ENCODE peak calls at places on chromosomes 12 and 14, in nine cellular contexts. D, X, U, F, O, P, J, M and Z are unnamed samples.

GRCh38 chr12:16012086-16012485 is 101.0 kb downstream of the DERA start:
- DNase-seq in P (no peak), X (peak), D (peak), M (no peak), J (peak), U (peak), F (peak), O (no peak), Z (no peak)

GRCh38 chr12:57620936-57621496 is 9.8 kb downstream of the ARHGEF25 start:
- DNase-seq in X (no peak), M (no peak), U (no peak), O (no peak), P (no peak), J (no peak), D (no peak), F (no peak), Z (no peak)

GRCh38 chr12:10190558-10191388 is 11.9 kb downstream of the TMEM52B start:
- DNase-seq in X (peak), F (peak), U (peak), D (peak), P (peak), M (no peak), J (peak), O (no peak), Z (peak)

GRCh38 chr12:21527451-21528180 is 1.5 kb downstream of the SPX start:
- DNase-seq in O (no peak), M (no peak), P (peak), D (peak), F (peak), U (peak), J (peak), X (peak), Z (peak)

GRCh38 chr12:109981311-109981710 is 14.9 kb downstream of the GIT2 start:
- DNase-seq in M (no peak), J (no peak), F (no peak), X (no peak), P (no peak), D (no peak), O (no peak), U (no peak), Z (no peak)

GRCh38 chr12:131482199-131482598 is 228.7 kb upstream of the SFSWAP start:
- DNase-seq in X (no peak), J (no peak), F (no peak), O (no peak), D (no peak), M (no peak), U (no peak), P (no peak), Z (no peak)

GRCh38 chr14:61190341-61190740 is 90.8 kb downstream of the TMEM30B start:
- DNase-seq in J (no peak), O (no peak), X (no peak), U (peak), F (no peak), P (no peak), D (no peak), M (no peak), Z (no peak)

GRCh38 chr14:92880351-92880750 is 42.6 kb upstream of the CHGA start:
- DNase-seq in D (no peak), O (no peak), U (no peak), X (no peak), J (no peak), P (peak), F (no peak), M (no peak), Z (no peak)

GRCh38 chr12:84276215-84276614 is 636.4 kb downstream of the SLC6A15 start:
- DNase-seq in F (no peak), M (no peak), X (no peak), D (no peak), J (no peak), U (peak), P (no peak), O (no peak), Z (no peak)

DNA sequence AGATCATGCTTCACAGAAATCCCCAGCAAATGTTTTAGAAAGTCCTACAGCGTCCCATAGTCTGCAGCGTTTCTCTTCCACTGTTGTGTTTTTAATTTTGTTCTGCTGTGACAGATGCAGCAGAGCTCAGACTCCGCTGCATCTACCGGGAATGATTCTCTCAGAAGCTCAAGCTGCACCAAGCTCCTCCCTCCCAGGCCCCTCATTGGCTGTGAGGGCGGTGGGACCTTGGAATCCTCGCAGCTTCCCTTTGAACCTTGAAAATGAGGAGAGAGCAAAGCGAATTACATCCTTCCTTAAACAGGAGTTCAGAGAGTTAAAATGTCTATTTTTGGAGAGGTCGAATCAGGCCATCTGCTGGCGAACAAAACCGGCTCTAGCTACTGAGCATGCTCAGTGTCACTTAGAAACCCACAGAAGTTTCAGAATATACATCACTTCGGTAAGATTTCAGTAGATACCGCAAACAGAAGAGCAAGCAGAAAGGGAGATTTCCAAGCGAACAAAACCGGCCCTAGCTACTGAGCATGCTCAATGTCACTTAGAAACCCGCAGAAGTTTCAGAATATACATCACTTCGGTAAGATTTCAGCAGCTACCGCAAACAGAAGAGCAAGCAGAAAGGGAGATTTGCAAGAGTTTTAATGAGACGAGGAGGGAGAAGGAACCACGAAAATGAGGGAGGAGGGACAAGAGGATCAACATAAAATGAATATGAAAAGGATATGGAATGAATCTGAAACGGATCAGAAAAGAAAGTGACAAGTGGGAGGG is at the start of gene ABCD2:
- DNase-seq in P (peak), X (peak), J (peak), D (peak), O (peak), U (peak), F (peak), M (peak), Z (peak)
- TF ChIP-seq CTCF in P (peak), X (no peak), J (peak), D (no peak), O (no peak), U (no peak), F (no peak), M (no peak), Z (no peak)

DNA sequence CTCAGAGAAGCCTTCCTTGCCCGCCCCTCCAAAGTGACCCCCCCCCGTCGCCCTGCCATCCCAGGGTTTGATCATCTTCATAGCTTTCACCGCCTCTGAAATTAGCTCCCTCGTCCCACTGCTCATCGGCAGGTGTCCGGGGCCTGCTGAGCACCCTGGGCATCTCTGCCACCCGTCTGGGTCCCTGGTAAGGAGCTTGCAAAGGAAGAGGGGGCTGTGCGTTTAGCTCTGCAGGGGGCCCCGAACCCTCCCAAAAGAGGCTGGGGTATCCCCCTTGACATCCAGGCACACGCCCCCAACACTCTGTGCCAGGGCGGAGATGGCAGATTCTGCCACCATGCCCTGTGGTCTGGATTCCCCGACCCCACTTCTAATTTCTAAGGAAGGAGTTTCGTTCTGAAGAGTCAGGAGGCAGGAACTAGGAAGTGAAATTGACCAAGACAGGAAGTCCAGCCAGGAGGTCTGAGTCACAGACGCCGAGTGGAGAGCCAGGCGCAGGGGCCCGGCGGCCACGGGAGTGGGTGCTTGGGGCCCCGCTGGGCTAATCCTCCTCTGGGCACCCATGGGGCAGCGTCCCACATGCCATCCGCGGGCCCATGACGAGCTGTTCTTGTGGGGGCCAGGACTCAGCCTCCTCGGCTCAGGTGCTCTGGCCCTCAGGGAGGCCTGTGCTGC is 95.7 kb downstream of the RFLNA start:
- DNase-seq in O (no peak), D (peak), U (peak), M (no peak), P (peak), X (peak), J (peak), F (peak), Z (peak)
- H3K4me3 ChIP-seq in O (no peak), D (no peak), U (no peak), M (peak), P (no peak), X (peak), J (no peak), F (no peak), Z (no peak)

GRCh38 chr12:121731473-121731872 is 18.9 kb downstream of the TMEM120B start:
- DNase-seq in D (no peak), O (no peak), F (no peak), M (no peak), X (no peak), U (no peak), P (no peak), J (no peak), Z (no peak)

GRCh38 chr12:121738340-121738858 is 25.8 kb downstream of the TMEM120B start:
- DNase-seq in O (no peak), M (no peak), D (no peak), U (no peak), X (no peak), F (no peak), J (no peak), P (no peak), Z (no peak)

GRCh38 chr12:121741743-121742142 is 29.2 kb downstream of the TMEM120B start:
- DNase-seq in X (no peak), O (no peak), U (no peak), P (no peak), F (no peak), J (no peak), D (no peak), M (no peak), Z (no peak)

GRCh38 chr12:121740847-121741246 is 28.3 kb downstream of the TMEM120B start:
- DNase-seq in O (no peak), F (no peak), X (no peak), P (no peak), D (no peak), J (no peak), M (no peak), U (no peak), Z (no peak)

DNA sequence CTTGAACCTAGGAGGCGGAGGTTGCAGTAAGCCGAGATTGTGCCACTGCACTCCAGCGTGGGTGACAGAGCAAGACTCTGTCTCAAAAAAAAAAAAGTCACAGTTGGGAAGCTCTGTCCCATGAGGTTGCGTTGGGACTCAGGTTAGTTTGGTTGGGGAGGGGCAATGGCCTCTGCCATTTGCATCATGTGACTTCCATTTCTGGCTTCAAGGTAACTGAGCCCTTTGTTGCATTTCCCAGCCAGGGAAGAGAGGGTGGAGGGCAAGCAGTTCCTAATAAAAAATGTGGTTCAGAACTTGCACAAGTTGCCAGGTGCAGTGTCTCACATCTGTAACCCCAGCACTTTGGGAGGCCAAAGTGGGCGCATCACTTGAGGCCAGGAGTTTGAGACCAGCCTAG is 24.9 kb downstream of the TMEM120B start:
- DNase-seq in D (no peak), M (no peak), U (no peak), O (no peak), X (no peak), F (no peak), J (no peak), P (no peak), Z (no peak)
- TF ChIP-seq CTCF in D (no peak), M (no peak), U (no peak), O (no peak), X (no peak), F (no peak), J (no peak), P (no peak), Z (no peak)

GRCh38 chr12:75208851-75209781 is 523 bp downstream of the KCNC2 start:
- DNase-seq in O (no peak), X (no peak), D (peak), F (peak), M (no peak), U (peak), J (peak), P (peak), Z (no peak)
- H3K4me3 ChIP-seq in O (no peak), X (no peak), D (no peak), F (no peak), M (peak), U (no peak), J (peak), P (no peak), Z (no peak)

GRCh38 chr12:53452159-53453077 is 516 bp downstream of the PCBP2 start:
- DNase-seq in M (peak), F (peak), J (peak), P (peak), X (peak), D (peak), O (peak), U (peak), Z (peak)
- TF ChIP-seq CTCF in M (peak), F (no peak), J (peak), P (no peak), X (peak), D (no peak), O (peak), U (peak), Z (peak)

DNA sequence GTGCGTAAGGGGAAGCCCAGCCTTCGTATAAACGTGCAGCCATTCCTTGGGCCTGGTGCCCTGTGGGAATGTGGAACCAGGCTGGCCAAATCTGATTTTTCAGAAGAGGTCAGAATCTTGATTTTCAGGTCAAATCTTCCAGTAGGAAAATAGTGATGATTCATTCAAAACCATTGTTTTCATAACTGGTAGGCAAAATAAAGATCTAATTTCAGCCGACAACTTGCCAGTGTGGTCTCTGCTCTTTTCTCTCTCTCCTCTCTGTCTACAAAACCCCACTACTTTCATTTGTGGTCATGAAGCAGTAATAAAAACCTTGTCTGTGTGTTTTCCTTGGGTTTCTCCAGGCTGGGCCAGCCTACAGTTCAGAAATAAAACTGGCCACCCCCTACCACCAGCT is 135.1 kb downstream of the RBM19 start:
- DNase-seq in M (no peak), X (no peak), D (no peak), O (no peak), U (peak), J (peak), F (peak), P (no peak), Z (peak)
- H3K4me3 ChIP-seq in M (no peak), X (no peak), D (no peak), O (no peak), U (no peak), J (no peak), F (no peak), P (no peak), Z (no peak)

DNA sequence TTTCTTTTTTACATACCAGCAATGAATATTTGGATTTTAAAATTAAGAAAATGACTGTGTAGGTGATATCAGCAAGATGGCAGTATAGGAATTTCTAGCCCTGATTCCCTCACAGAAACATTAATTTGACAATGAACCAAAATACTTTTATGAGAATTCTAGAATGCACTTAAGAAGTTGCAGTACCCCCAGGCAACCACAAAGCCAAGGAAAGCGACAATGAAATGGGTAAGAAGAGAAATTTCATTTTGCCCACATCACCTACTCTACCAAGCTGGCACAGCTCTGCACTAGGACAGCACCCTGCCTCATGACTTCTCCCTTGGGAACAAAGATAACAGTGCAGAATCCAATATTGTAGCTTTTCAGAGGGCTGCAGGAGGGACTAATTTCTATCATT is 6.6 kb downstream of the OR9K2 start:
- DNase-seq in F (no peak), J (no peak), U (no peak), O (no peak), X (no peak), D (no peak), M (no peak), P (no peak), Z (no peak)
- TF ChIP-seq CTCF in F (no peak), J (no peak), U (no peak), O (no peak), X (no peak), D (no peak), M (no peak), P (peak), Z (peak)

GRCh38 chr12:121810833-121811433 is 7.1 kb downstream of the SETD1B start:
- DNase-seq in D (no peak), F (peak), J (no peak), X (no peak), U (no peak), O (no peak), M (no peak), P (no peak), Z (no peak)
- H3K4me3 ChIP-seq in D (no peak), F (peak), J (peak), X (peak), U (peak), O (no peak), M (peak), P (peak), Z (peak)